ENCODE peak calls at places on chromosome 17, in nine cellular contexts. G, F, J, U, P, X, M, N and W are unnamed samples.

GRCh38 chr17:66462010-66462409 is 159.6 kb downstream of the PRKCA start:
- DNase-seq in G (no peak), X (no peak), M (no peak), J (no peak), P (no peak), N (no peak), F (no peak), U (no peak), W (no peak)

GRCh38 chr17:51362818-51363598 is 102.7 kb downstream of the UTP18 start:
- DNase-seq in M (no peak), U (no peak), J (no peak), P (no peak), G (no peak), X (no peak), F (no peak), N (no peak), W (no peak)

GRCh38 chr17:63443053-63443452 is 3.1 kb downstream of the CYB561 start:
- DNase-seq in P (no peak), J (no peak), G (no peak), N (no peak), M (no peak), U (no peak), F (no peak), X (no peak), W (no peak)

GRCh38 chr17:44014133-44014436 is 678 bp downstream of the TMEM101 start:
- DNase-seq in G (no peak), U (peak; percentile 38), X (no peak), F (no peak), P (no peak), J (no peak), N (no peak), M (no peak), W (no peak)

GRCh38 chr17:18093616-18094408 is 6.1 kb downstream of the DRG2 start:
- DNase-seq in N (peak; percentile 5), F (no peak), X (no peak), U (no peak), J (peak; percentile 65), M (no peak), G (peak; percentile 89), P (no peak), W (no peak)

GRCh38 chr17:74532115-74532514 is 840 bp upstream of the CD300LB start:
- DNase-seq in X (peak; percentile 3), M (no peak), N (peak; percentile 51), G (no peak), J (no peak), P (no peak), F (no peak), U (peak; percentile 31), W (no peak)

GRCh38 chr17:42129109-42129837 is 6.7 kb downstream of the HSPB9 start:
- DNase-seq in N (no peak), F (no peak), J (no peak), M (no peak), U (no peak), P (no peak), X (no peak), G (no peak), W (no peak)

GRCh38 chr17:74873036-74873873 is 461 bp upstream of the FDXR start:
- DNase-seq in P (peak; percentile 100), F (peak; percentile 99), J (peak; percentile 99), X (peak; percentile 99), G (peak; percentile 99), N (peak; percentile 100), M (peak; percentile 100), U (peak; percentile 99), W (peak; percentile 100)

GRCh38 chr17:18139949-18140348 is 31.4 kb downstream of the MYO15A start:
- DNase-seq in F (no peak), M (no peak), U (no peak), N (no peak), P (no peak), G (peak; percentile 56), X (no peak), J (no peak), W (no peak)

GRCh38 chr17:42413464-42414040 is 9.5 kb downstream of the CAVIN1 start:
- DNase-seq in F (no peak), U (no peak), X (no peak), G (peak; percentile 56), N (no peak), J (no peak), P (no peak), M (no peak), W (no peak)

GRCh38 chr17:36842231-36842630 is 95.0 kb upstream of the LHX1 start:
- DNase-seq in J (no peak), M (no peak), P (no peak), G (no peak), X (no peak), F (no peak), N (no peak), U (no peak), W (no peak)

GRCh38 chr17:80504671-80505413 is 28.4 kb upstream of the NPTX1 start:
- DNase-seq in U (no peak), J (no peak), F (no peak), X (no peak), M (no peak), G (peak; percentile 95), N (no peak), P (no peak), W (no peak)